ENCODE peak calls at places on chromosome X, in six cellular contexts. V is breast epithelium, H is GM23338, G is SK-N-SH, P is stomach, X is GM12891. O is an unnamed sample.

GRCh38 chrX:25721564-25721963 is 416.6 kb upstream of the MAGEB18 start:
- DNase-seq in G (no peak), V (no peak), X (no peak), P (no peak), H (peak), O (no peak)

GRCh38 chrX:122625239-122625638 is 558.8 kb upstream of the GRIA3 start:
- DNase-seq in P (no peak), G (no peak), H (no peak), V (no peak), X (no peak), O (no peak)

GRCh38 chrX:8042304-8042703 is 115.1 kb upstream of the PNPLA4 start:
- DNase-seq in X (no peak), P (no peak), G (peak), H (peak), V (no peak), O (no peak)

GRCh38 chrX:122135070-122135469 is 1049.0 kb upstream of the GRIA3 start:
- DNase-seq in V (no peak), X (no peak), P (no peak), H (no peak), G (no peak), O (no peak)

GRCh38 chrX:40996886-40997530 is 88.2 kb upstream of the USP9X start:
- DNase-seq in X (no peak), P (no peak), V (no peak), H (peak), G (peak), O (no peak)

GRCh38 chrX:19130628-19131027 is 8.4 kb upstream of the ADGRG2 start:
- DNase-seq in V (no peak), H (no peak), P (no peak), X (no peak), G (no peak), O (no peak)

GRCh38 chrX:1589356-1590130 is 1.9 kb upstream of the AKAP17A start:
- DNase-seq in H (peak), P (no peak), V (no peak), G (no peak), X (no peak), O (no peak)

GRCh38 chrX:1466232-1466661 is 13.5 kb upstream of the ASMTL start:
- DNase-seq in X (no peak), P (peak), V (peak), H (no peak), G (no peak), O (no peak)

GRCh38 chrX:134525086-134525792 is 65.3 kb downstream of the HPRT1 start:
- DNase-seq in X (no peak), V (no peak), P (no peak), H (no peak), G (no peak), O (no peak)

GRCh38 chrX:129520151-129520550 is 3.1 kb downstream of the SMARCA1 start:
- DNase-seq in H (no peak), V (no peak), P (no peak), X (no peak), G (no peak), O (no peak)

GRCh38 chrX:129525162-129525561 is 1.9 kb upstream of the SMARCA1 start:
- DNase-seq in G (no peak), H (no peak), V (no peak), X (no peak), P (no peak), O (no peak)

GRCh38 chrX:129524250-129524850 is 1.1 kb upstream of the SMARCA1 start:
- DNase-seq in P (no peak), H (no peak), V (no peak), X (no peak), G (no peak), O (no peak)

GRCh38 chrX:129523076-129524055 is at the start of gene SMARCA1:
- DNase-seq in X (peak), V (no peak), H (peak), G (peak), P (peak), O (peak)

GRCh38 chrX:129522184-129523059 is 868 bp downstream of the SMARCA1 start:
- DNase-seq in P (peak), G (peak), H (peak), V (no peak), X (peak), O (peak)
- TF ChIP-seq POLR2AphosphoS5 in P (no peak), G (no peak), H (no peak), V (no peak), X (no peak), O (no peak)

GRCh38 chrX:9163153-9163790 is 129.3 kb upstream of the FAM9B start:
- DNase-seq in H (no peak), V (no peak), G (no peak), X (no peak), P (no peak), O (no peak)
- TF ChIP-seq POLR2AphosphoS5 in H (no peak), V (no peak), G (no peak), X (no peak), P (no peak), O (no peak)

DNA sequence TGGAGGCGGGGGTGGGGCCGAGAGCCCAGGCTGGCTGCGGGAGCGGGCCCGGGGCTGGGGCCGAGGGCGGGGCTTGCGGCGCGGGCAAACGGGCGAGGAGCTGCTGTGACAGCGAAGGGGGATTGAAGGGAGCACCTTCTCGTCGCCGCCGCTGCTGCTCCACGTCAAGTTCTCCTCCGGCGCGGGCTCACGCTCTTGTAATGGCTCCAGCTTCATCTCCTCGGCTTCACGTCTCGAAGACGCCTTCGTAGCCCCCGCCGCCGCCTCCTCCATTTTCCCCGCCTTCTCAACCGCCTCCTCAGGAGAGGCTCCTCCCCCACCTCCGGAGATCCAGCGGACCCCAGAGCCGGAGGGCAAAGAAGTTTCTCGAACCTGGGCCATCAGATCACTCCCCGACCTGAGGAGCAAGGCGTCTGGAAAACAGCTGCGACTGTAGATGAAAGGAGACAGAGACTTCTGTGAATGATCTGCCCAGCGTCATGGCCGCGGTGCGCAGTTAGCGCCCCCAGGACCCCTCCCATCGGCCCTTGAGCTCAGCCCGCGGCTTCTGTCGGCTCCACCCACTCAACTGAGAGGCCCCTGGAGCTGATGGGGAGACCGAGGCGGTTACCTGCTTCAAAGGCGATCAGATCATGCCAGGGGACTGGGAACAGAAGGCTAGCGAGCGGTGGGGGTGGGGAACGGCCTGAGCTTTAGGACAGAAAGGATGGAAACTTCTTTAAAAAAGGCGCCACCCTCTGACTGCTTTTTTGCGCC is 911 bp downstream of the USP51 start:
- DNase-seq in V (peak), P (peak), X (peak), G (peak), H (peak), O (peak)
- TF ChIP-seq POLR2AphosphoS5 in V (peak), P (no peak), X (no peak), G (no peak), H (peak), O (no peak)

GRCh38 chrX:12887141-12887540 is 19.3 kb upstream of the TLR8 start:
- DNase-seq in G (no peak), P (no peak), H (no peak), V (no peak), X (no peak), O (no peak)

GRCh38 chrX:12887767-12888166 is 18.7 kb upstream of the TLR8 start:
- DNase-seq in P (no peak), X (no peak), V (no peak), H (no peak), G (no peak), O (no peak)

GRCh38 chrX:12891167-12891566 is 15.3 kb upstream of the TLR8 start:
- DNase-seq in P (no peak), X (no peak), G (no peak), V (no peak), H (no peak), O (no peak)

GRCh38 chrX:12891915-12892506 is 14.4 kb upstream of the TLR8 start:
- DNase-seq in X (no peak), G (no peak), H (no peak), P (no peak), V (no peak), O (no peak)

GRCh38 chrX:12890467-12890866 is 16.0 kb upstream of the TLR8 start:
- DNase-seq in H (no peak), P (no peak), V (no peak), X (no peak), G (no peak), O (no peak)
- TF ChIP-seq POLR2AphosphoS5 in H (no peak), P (no peak), V (no peak), X (no peak), G (no peak), O (no peak)

DNA sequence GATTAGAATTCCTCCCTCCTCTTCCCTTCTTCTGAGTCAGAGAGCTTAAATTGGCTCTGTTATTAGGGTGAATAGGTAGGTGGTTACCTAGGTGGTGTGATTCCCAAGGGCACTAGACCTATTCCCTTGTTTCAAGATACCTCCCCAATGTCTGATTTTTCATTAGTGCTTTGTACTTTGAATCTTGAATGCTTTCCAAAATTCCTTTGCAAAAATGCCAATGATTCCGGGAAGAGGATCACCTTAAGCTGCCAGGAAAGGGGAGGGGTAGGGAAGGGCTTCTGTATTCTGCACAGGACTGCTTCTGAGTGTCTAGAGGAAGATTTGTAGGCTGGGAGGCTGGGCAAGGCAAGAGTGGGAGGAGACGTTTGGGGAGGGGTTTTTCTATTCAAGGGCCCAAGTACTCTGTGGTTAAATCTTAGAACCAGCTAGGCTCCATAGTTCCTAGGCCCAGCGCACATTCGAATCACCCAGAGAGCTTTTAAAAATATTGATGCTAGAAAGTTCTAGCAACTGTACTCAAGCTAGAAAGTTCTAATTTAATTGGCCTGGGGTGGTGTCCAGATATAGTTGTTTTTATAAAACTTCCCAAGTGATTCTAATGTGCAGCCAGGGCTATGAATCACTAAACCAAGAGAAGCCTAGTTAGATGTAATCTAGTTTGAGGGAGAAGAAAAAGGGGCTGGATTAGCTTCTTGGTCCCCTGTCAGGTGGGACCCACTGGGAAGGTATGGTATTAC is 24.2 kb upstream of the MSN start:
- DNase-seq in G (no peak), P (no peak), V (peak), H (no peak), X (no peak), O (no peak)
- TF ChIP-seq POLR2AphosphoS5 in G (no peak), P (no peak), V (no peak), H (no peak), X (no peak), O (no peak)

GRCh38 chrX:103250977-103251376 is 4.0 kb downstream of the TCEAL8 start:
- DNase-seq in G (no peak), H (peak), X (no peak), P (no peak), V (no peak), O (no peak)
- TF ChIP-seq POLR2AphosphoS5 in G (no peak), H (no peak), X (no peak), P (no peak), V (no peak), O (no peak)

GRCh38 chrX:43456056-43456455 is 200.0 kb upstream of the MAOA start:
- DNase-seq in V (no peak), X (no peak), H (no peak), G (peak), P (no peak), O (no peak)
- TF ChIP-seq POLR2AphosphoS5 in V (no peak), X (no peak), H (no peak), G (no peak), P (no peak), O (no peak)